ENCODE peak calls at places on chromosomes 7 and 10, in four cellular contexts. S is mesendoderm, V is Daoy, Q is NCI-H345. D is an unnamed sample.
A peak's percentile ranks its signal among the peaks of the same experiment; 100 is the strongest.

GRCh38 chr10:131065673-131066331 is 245.7 kb downstream of the TCERG1L start:
- DNase-seq in V (peak; percentile 58), S (peak; percentile 88), Q (no peak), D (no peak)

GRCh38 chr10:2341298-2341697 is 604.0 kb upstream of the ADARB2 start:
- DNase-seq in Q (no peak), S (no peak), V (peak; percentile 23), D (no peak)

GRCh38 chr7:17302575-17303142 is 4.2 kb downstream of the AHR start:
- DNase-seq in S (no peak), V (peak; percentile 63), Q (no peak), D (peak; percentile 38)

GRCh38 chr10:47091421-47091820 is 180.2 kb downstream of the PTPN20 start:
- DNase-seq in Q (no peak), S (no peak), V (no peak), D (no peak)

GRCh38 chr10:43671659-43672555 is 23.2 kb upstream of the ZNF32 start:
- DNase-seq in V (peak; percentile 49), Q (peak; percentile 37), S (peak; percentile 86), D (peak; percentile 41)

GRCh38 chr7:50226669-50227068 is 77.8 kb upstream of the IKZF1 start:
- DNase-seq in Q (no peak), S (no peak), V (no peak), D (no peak)

GRCh38 chr10:78336402-78336791 is 302.7 kb downstream of the RPS24 start:
- DNase-seq in V (peak; percentile 61), Q (no peak), S (no peak), D (no peak)

GRCh38 chr7:913736-914520 is 37.6 kb downstream of the GET4 start:
- DNase-seq in S (no peak), Q (no peak), V (peak; percentile 56), D (no peak)

GRCh38 chr7:45573636-45574470 is at the start of gene ADCY1:
- DNase-seq in Q (peak; percentile 35), V (no peak), S (no peak), D (peak; percentile 71)

GRCh38 chr7:115230882-115231508 is 309.1 kb downstream of the MDFIC start:
- DNase-seq in Q (peak; percentile 96), S (peak; percentile 88), V (peak; percentile 92), D (peak; percentile 90)

GRCh38 chr7:148770004-148770403 is 71.3 kb downstream of the CUL1 start:
- DNase-seq in Q (no peak), S (no peak), V (no peak), D (no peak)

GRCh38 chr7:75951506-75951905 is 36.6 kb downstream of the POR start:
- DNase-seq in S (no peak), Q (no peak), V (no peak), D (peak; percentile 16)

GRCh38 chr7:102287465-102288146 is 938 bp downstream of the SH2B2 start:
- DNase-seq in Q (peak; percentile 37), S (peak; percentile 59), V (peak; percentile 55), D (peak; percentile 68)

GRCh38 chr10:88989824-88990527 is 622 bp upstream of the FAS start:
- DNase-seq in V (no peak), Q (no peak), S (no peak), D (no peak)

D was measured in NCI-H69.